ENCODE peak calls at places on chromosomes 11 and 22, in six cellular contexts. One of them, this sample, is unnamed.

GRCh38 chr11:31995525-31996123 is 95.2 kb upstream of the RCN1 start:
- DNase-seq in tibial artery: no peak
- DNase-seq in cardiac muscle cell: no peak
- DNase-seq in effector memory CD4-positive, alpha-beta T cell: no peak
- DNase-seq in left ventricle myocardium inferior: no peak
- DNase-seq in lung: no peak
- DNase-seq in this sample: no peak

GRCh38 chr11:93529707-93530467 is 13.3 kb downstream of the SMCO4 start:
- DNase-seq in effector memory CD4-positive, alpha-beta T cell: no peak
- DNase-seq in cardiac muscle cell: no peak
- DNase-seq in tibial artery: no peak
- DNase-seq in left ventricle myocardium inferior: no peak
- DNase-seq in lung: no peak
- DNase-seq in this sample: no peak

GRCh38 chr11:57248780-57249383 is 11.8 kb upstream of the APLNR start:
- DNase-seq in cardiac muscle cell: peak; percentile 89
- DNase-seq in tibial artery: peak; percentile 76
- DNase-seq in lung: peak; percentile 48
- DNase-seq in left ventricle myocardium inferior: peak; percentile 67
- DNase-seq in effector memory CD4-positive, alpha-beta T cell: no peak
- DNase-seq in this sample: peak; percentile 90

GRCh38 chr11:3109921-3110706 is 52.9 kb upstream of the CARS1 start:
- DNase-seq in effector memory CD4-positive, alpha-beta T cell: no peak
- DNase-seq in tibial artery: peak; percentile 71
- DNase-seq in left ventricle myocardium inferior: no peak
- DNase-seq in cardiac muscle cell: peak; percentile 56
- DNase-seq in lung: no peak
- DNase-seq in this sample: peak; percentile 89

GRCh38 chr11:11584937-11585336 is 36.9 kb downstream of the GALNT18 start:
- DNase-seq in lung: no peak
- DNase-seq in effector memory CD4-positive, alpha-beta T cell: no peak
- DNase-seq in cardiac muscle cell: no peak
- DNase-seq in tibial artery: no peak
- DNase-seq in left ventricle myocardium inferior: no peak
- DNase-seq in this sample: no peak

GRCh38 chr11:8328848-8329330 is 65.2 kb upstream of the LMO1 start:
- DNase-seq in left ventricle myocardium inferior: peak; percentile 65
- DNase-seq in lung: peak; percentile 78
- DNase-seq in effector memory CD4-positive, alpha-beta T cell: no peak
- DNase-seq in tibial artery: peak; percentile 84
- DNase-seq in cardiac muscle cell: peak; percentile 82
- DNase-seq in this sample: peak; percentile 97

GRCh38 chr11:125257185-125257584 is 92.6 kb downstream of the PKNOX2 start:
- DNase-seq in tibial artery: no peak
- DNase-seq in left ventricle myocardium inferior: no peak
- DNase-seq in effector memory CD4-positive, alpha-beta T cell: no peak
- DNase-seq in cardiac muscle cell: no peak
- DNase-seq in lung: no peak
- DNase-seq in this sample: peak; percentile 78

GRCh38 chr11:121391914-121392313 is 60.2 kb upstream of the SORL1 start:
- DNase-seq in tibial artery: no peak
- DNase-seq in left ventricle myocardium inferior: no peak
- DNase-seq in effector memory CD4-positive, alpha-beta T cell: no peak
- DNase-seq in cardiac muscle cell: no peak
- DNase-seq in lung: peak; percentile 48
- DNase-seq in this sample: no peak

GRCh38 chr11:119896387-119897045 is 167.5 kb upstream of the NECTIN1 start:
- DNase-seq in left ventricle myocardium inferior: no peak
- DNase-seq in lung: no peak
- DNase-seq in cardiac muscle cell: no peak
- DNase-seq in tibial artery: no peak
- DNase-seq in effector memory CD4-positive, alpha-beta T cell: no peak
- DNase-seq in this sample: no peak

GRCh38 chr22:31233001-31233400 is 20.9 kb downstream of the LIMK2 start:
- DNase-seq in effector memory CD4-positive, alpha-beta T cell: no peak
- DNase-seq in cardiac muscle cell: no peak
- DNase-seq in tibial artery: no peak
- DNase-seq in lung: no peak
- DNase-seq in left ventricle myocardium inferior: no peak
- DNase-seq in this sample: no peak

GRCh38 chr11:113806403-113806802 is 26.8 kb downstream of the CLDN25 start:
- DNase-seq in lung: no peak
- DNase-seq in tibial artery: no peak
- DNase-seq in cardiac muscle cell: peak; percentile 54
- DNase-seq in effector memory CD4-positive, alpha-beta T cell: no peak
- DNase-seq in left ventricle myocardium inferior: no peak
- DNase-seq in this sample: peak; percentile 85

GRCh38 chr11:46490576-46491100 is 99.1 kb upstream of the CHRM4 start:
- DNase-seq in effector memory CD4-positive, alpha-beta T cell: no peak
- DNase-seq in lung: no peak
- DNase-seq in tibial artery: no peak
- DNase-seq in left ventricle myocardium inferior: no peak
- DNase-seq in cardiac muscle cell: no peak
- DNase-seq in this sample: no peak

GRCh38 chr11:20599424-20600346 is at the start of gene SLC6A5:
- DNase-seq in left ventricle myocardium inferior: peak; percentile 32
- DNase-seq in tibial artery: no peak
- DNase-seq in lung: no peak
- DNase-seq in cardiac muscle cell: peak; percentile 93
- DNase-seq in effector memory CD4-positive, alpha-beta T cell: no peak
- DNase-seq in this sample: peak; percentile 96

DNA sequence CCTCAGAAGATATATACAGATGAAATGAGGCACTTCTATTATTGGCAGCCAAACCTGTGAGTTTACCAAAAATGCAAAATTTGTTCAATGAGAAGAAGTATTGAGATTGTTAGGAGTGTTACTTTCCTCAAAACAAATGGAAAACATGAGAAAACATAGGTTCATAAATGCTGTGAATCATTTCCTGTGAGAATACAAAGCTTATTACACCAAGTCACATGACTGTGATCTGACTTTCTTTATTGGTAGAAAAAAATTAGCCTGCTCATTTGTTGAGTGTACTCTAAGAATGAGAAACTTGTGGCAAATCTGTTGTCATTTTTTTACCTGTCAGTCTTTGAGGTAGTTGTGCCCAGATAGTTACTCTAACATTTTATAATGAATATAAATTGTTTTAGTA is 215.1 kb downstream of the TMEM135 start:
- DNase-seq in effector memory CD4-positive, alpha-beta T cell: no peak
- DNase-seq in lung: no peak
- DNase-seq in left ventricle myocardium inferior: no peak
- DNase-seq in cardiac muscle cell: no peak
- DNase-seq in tibial artery: no peak
- DNase-seq in this sample: no peak
- H3K4me1 ChIP-seq in effector memory CD4-positive, alpha-beta T cell: no peaks in the 10 kb centered on the region
- H3K4me1 ChIP-seq in lung: no peaks in the 10 kb centered on the region
- H3K4me1 ChIP-seq in left ventricle myocardium inferior: no peaks in the 10 kb centered on the region
- H3K4me1 ChIP-seq in cardiac muscle cell: no peaks in the 10 kb centered on the region
- H3K4me1 ChIP-seq in tibial artery: no peaks in the 10 kb centered on the region
- H3K4me1 ChIP-seq in this sample: no peaks in the 10 kb centered on the region

GRCh38 chr11:75341583-75341982 is 9.9 kb downstream of the ARRB1 start:
- DNase-seq in effector memory CD4-positive, alpha-beta T cell: no peak
- DNase-seq in left ventricle myocardium inferior: no peak
- DNase-seq in cardiac muscle cell: no peak
- DNase-seq in lung: no peak
- DNase-seq in tibial artery: no peak
- DNase-seq in this sample: no peak

GRCh38 chr11:75342966-75343870 is 8.2 kb downstream of the ARRB1 start:
- DNase-seq in lung: peak; percentile 87
- DNase-seq in effector memory CD4-positive, alpha-beta T cell: no peak
- DNase-seq in left ventricle myocardium inferior: no peak
- DNase-seq in tibial artery: no peak
- DNase-seq in cardiac muscle cell: no peak
- DNase-seq in this sample: peak; percentile 79

GRCh38 chr11:75339685-75340409 is 11.6 kb downstream of the ARRB1 start:
- DNase-seq in lung: no peak
- DNase-seq in effector memory CD4-positive, alpha-beta T cell: no peak
- DNase-seq in cardiac muscle cell: no peak
- DNase-seq in tibial artery: no peak
- DNase-seq in left ventricle myocardium inferior: peak; percentile 54
- DNase-seq in this sample: no peak

GRCh38 chr11:75344186-75344585 is 7.3 kb downstream of the ARRB1 start:
- DNase-seq in left ventricle myocardium inferior: no peak
- DNase-seq in effector memory CD4-positive, alpha-beta T cell: no peak
- DNase-seq in cardiac muscle cell: no peak
- DNase-seq in lung: no peak
- DNase-seq in tibial artery: no peak
- DNase-seq in this sample: no peak

GRCh38 chr11:75342231-75342918 is 9.1 kb downstream of the ARRB1 start:
- DNase-seq in tibial artery: no peak
- DNase-seq in left ventricle myocardium inferior: no peak
- DNase-seq in cardiac muscle cell: no peak
- DNase-seq in lung: no peak
- DNase-seq in effector memory CD4-positive, alpha-beta T cell: no peak
- DNase-seq in this sample: no peak
- H3K4me1 ChIP-seq in tibial artery: peaks cover 7% of the 10 kb centered on the region
- H3K4me1 ChIP-seq in left ventricle myocardium inferior: peaks cover 100% of the 10 kb centered on the region
- H3K4me1 ChIP-seq in cardiac muscle cell: peaks cover 29% of the 10 kb centered on the region
- H3K4me1 ChIP-seq in lung: peaks cover 14% of the 10 kb centered on the region
- H3K4me1 ChIP-seq in effector memory CD4-positive, alpha-beta T cell: peaks cover 79% of the 10 kb centered on the region
- H3K4me1 ChIP-seq in this sample: peaks cover 46% of the 10 kb centered on the region

GRCh38 chr11:134119094-134119493 is 50.2 kb downstream of the JAM3 start:
- DNase-seq in effector memory CD4-positive, alpha-beta T cell: no peak
- DNase-seq in left ventricle myocardium inferior: no peak
- DNase-seq in cardiac muscle cell: no peak
- DNase-seq in lung: no peak
- DNase-seq in tibial artery: no peak
- DNase-seq in this sample: no peak

GRCh38 chr11:134124660-134125451 is 56.0 kb downstream of the JAM3 start:
- DNase-seq in tibial artery: peak; percentile 77
- DNase-seq in left ventricle myocardium inferior: peak; percentile 62
- DNase-seq in effector memory CD4-positive, alpha-beta T cell: no peak
- DNase-seq in cardiac muscle cell: peak; percentile 78
- DNase-seq in lung: no peak
- DNase-seq in this sample: peak; percentile 81

GRCh38 chr11:134118016-134118415 is 49.1 kb downstream of the JAM3 start:
- DNase-seq in cardiac muscle cell: no peak
- DNase-seq in tibial artery: no peak
- DNase-seq in lung: no peak
- DNase-seq in left ventricle myocardium inferior: no peak
- DNase-seq in effector memory CD4-positive, alpha-beta T cell: no peak
- DNase-seq in this sample: no peak

GRCh38 chr11:134120143-134120850 is 51.4 kb downstream of the JAM3 start:
- DNase-seq in left ventricle myocardium inferior: peak; percentile 53
- DNase-seq in tibial artery: peak; percentile 91
- DNase-seq in lung: no peak
- DNase-seq in cardiac muscle cell: peak; percentile 48
- DNase-seq in effector memory CD4-positive, alpha-beta T cell: no peak
- DNase-seq in this sample: no peak

GRCh38 chr11:134120921-134121526 is 52.2 kb downstream of the JAM3 start:
- DNase-seq in cardiac muscle cell: no peak
- DNase-seq in lung: no peak
- DNase-seq in effector memory CD4-positive, alpha-beta T cell: no peak
- DNase-seq in tibial artery: peak; percentile 74
- DNase-seq in left ventricle myocardium inferior: peak; percentile 30
- DNase-seq in this sample: no peak
- H3K4me1 ChIP-seq in cardiac muscle cell: peaks cover 34% of the 10 kb centered on the region
- H3K4me1 ChIP-seq in lung: peaks cover 8% of the 10 kb centered on the region
- H3K4me1 ChIP-seq in effector memory CD4-positive, alpha-beta T cell: no peaks in the 10 kb centered on the region
- H3K4me1 ChIP-seq in tibial artery: peaks cover 42% of the 10 kb centered on the region
- H3K4me1 ChIP-seq in left ventricle myocardium inferior: peaks cover 92% of the 10 kb centered on the region
- H3K4me1 ChIP-seq in this sample: peaks cover 29% of the 10 kb centered on the region

GRCh38 chr11:47916361-47916841 is 64.0 kb upstream of the PTPRJ start:
- DNase-seq in left ventricle myocardium inferior: peak; percentile 61
- DNase-seq in tibial artery: peak; percentile 70
- DNase-seq in lung: no peak
- DNase-seq in cardiac muscle cell: peak; percentile 19
- DNase-seq in effector memory CD4-positive, alpha-beta T cell: no peak
- DNase-seq in this sample: no peak

GRCh38 chr11:47915407-47916137 is 64.8 kb upstream of the PTPRJ start:
- DNase-seq in tibial artery: no peak
- DNase-seq in lung: peak; percentile 39
- DNase-seq in effector memory CD4-positive, alpha-beta T cell: no peak
- DNase-seq in cardiac muscle cell: no peak
- DNase-seq in left ventricle myocardium inferior: no peak
- DNase-seq in this sample: no peak

GRCh38 chr11:47913569-47914244 is 65.6 kb upstream of the NUP160 start:
- DNase-seq in left ventricle myocardium inferior: no peak
- DNase-seq in tibial artery: no peak
- DNase-seq in effector memory CD4-positive, alpha-beta T cell: no peak
- DNase-seq in cardiac muscle cell: no peak
- DNase-seq in lung: no peak
- DNase-seq in this sample: peak; percentile 40

GRCh38 chr11:47914743-47915142 is 65.6 kb upstream of the PTPRJ start:
- DNase-seq in lung: no peak
- DNase-seq in left ventricle myocardium inferior: no peak
- DNase-seq in effector memory CD4-positive, alpha-beta T cell: no peak
- DNase-seq in tibial artery: no peak
- DNase-seq in cardiac muscle cell: no peak
- DNase-seq in this sample: no peak

GRCh38 chr11:47912843-47913437 is 64.8 kb upstream of the NUP160 start:
- DNase-seq in lung: no peak
- DNase-seq in left ventricle myocardium inferior: no peak
- DNase-seq in effector memory CD4-positive, alpha-beta T cell: no peak
- DNase-seq in tibial artery: no peak
- DNase-seq in cardiac muscle cell: no peak
- DNase-seq in this sample: no peak
- H3K4me1 ChIP-seq in lung: no peaks in the 10 kb centered on the region
- H3K4me1 ChIP-seq in left ventricle myocardium inferior: peaks cover 28% of the 10 kb centered on the region
- H3K4me1 ChIP-seq in effector memory CD4-positive, alpha-beta T cell: peaks cover 22% of the 10 kb centered on the region
- H3K4me1 ChIP-seq in tibial artery: no peaks in the 10 kb centered on the region
- H3K4me1 ChIP-seq in cardiac muscle cell: peaks cover 7% of the 10 kb centered on the region
- H3K4me1 ChIP-seq in this sample: peaks cover 5% of the 10 kb centered on the region

DNA sequence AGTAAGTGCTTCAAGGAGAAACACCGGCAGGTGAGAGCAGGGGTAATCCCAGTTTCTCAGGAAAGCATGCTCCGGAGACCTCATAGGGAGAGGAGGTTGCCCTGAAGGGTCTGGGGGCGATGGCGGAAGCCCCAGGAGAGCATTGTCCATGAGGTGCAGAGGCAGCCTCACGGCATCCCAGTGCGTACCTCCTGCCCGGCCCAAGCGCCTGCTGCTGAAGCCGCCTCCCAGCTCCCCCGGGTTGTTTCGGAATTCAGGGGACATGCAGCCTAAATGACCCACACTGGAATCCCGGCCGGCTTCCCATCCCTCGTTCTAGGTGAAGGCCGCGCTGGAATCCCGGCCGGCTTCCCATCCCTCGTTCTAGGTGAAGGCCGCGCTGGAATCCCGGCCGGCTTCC is 2.7 kb downstream of the ZBED4 start:
- DNase-seq in lung: no peak
- DNase-seq in effector memory CD4-positive, alpha-beta T cell: no peak
- DNase-seq in left ventricle myocardium inferior: no peak
- DNase-seq in cardiac muscle cell: no peak
- DNase-seq in tibial artery: peak; percentile 60
- DNase-seq in this sample: no peak
- H3K4me1 ChIP-seq in lung: peaks cover 7% of the 10 kb centered on the region
- H3K4me1 ChIP-seq in effector memory CD4-positive, alpha-beta T cell: peaks cover 24% of the 10 kb centered on the region
- H3K4me1 ChIP-seq in left ventricle myocardium inferior: peaks cover 34% of the 10 kb centered on the region
- H3K4me1 ChIP-seq in cardiac muscle cell: peaks cover 8% of the 10 kb centered on the region
- H3K4me1 ChIP-seq in tibial artery: peaks cover 23% of the 10 kb centered on the region
- H3K4me1 ChIP-seq in this sample: peaks cover 14% of the 10 kb centered on the region

GRCh38 chr22:20553947-20554741 is 46.7 kb downstream of the MED15 start:
- DNase-seq in lung: no peak
- DNase-seq in effector memory CD4-positive, alpha-beta T cell: no peak
- DNase-seq in tibial artery: no peak
- DNase-seq in cardiac muscle cell: no peak
- DNase-seq in left ventricle myocardium inferior: no peak
- DNase-seq in this sample: no peak
- H3K4me1 ChIP-seq in lung: peaks cover 39% of the 10 kb centered on the region
- H3K4me1 ChIP-seq in effector memory CD4-positive, alpha-beta T cell: peaks cover 94% of the 10 kb centered on the region
- H3K4me1 ChIP-seq in tibial artery: peaks cover 64% of the 10 kb centered on the region
- H3K4me1 ChIP-seq in cardiac muscle cell: peaks cover 55% of the 10 kb centered on the region
- H3K4me1 ChIP-seq in left ventricle myocardium inferior: peaks cover 94% of the 10 kb centered on the region
- H3K4me1 ChIP-seq in this sample: peaks cover 4% of the 10 kb centered on the region

This sample was measured in GM23338.